ENCODE peak calls at places on chromosomes 6 and 20, in five cellular contexts. One of them, this sample, is unnamed.

GRCh38 chr20:2756056-2756611 is 44.3 kb downstream of the CPXM1 start:
- DNase-seq in uterus: no peak
- DNase-seq in CD8-positive, alpha-beta T cell: no peak
- DNase-seq in H1: peak
- DNase-seq in AG09309: no peak
- DNase-seq in this sample: no peak

GRCh38 chr20:47099749-47100515 is 205.3 kb downstream of the EYA2 start:
- DNase-seq in AG09309: no peak
- DNase-seq in H1: no peak
- DNase-seq in uterus: peak
- DNase-seq in CD8-positive, alpha-beta T cell: no peak
- DNase-seq in this sample: peak

GRCh38 chr6:75747371-75747984 is 1.6 kb upstream of the MYO6 start:
- DNase-seq in H1: no peak
- DNase-seq in CD8-positive, alpha-beta T cell: no peak
- DNase-seq in uterus: no peak
- DNase-seq in AG09309: no peak
- DNase-seq in this sample: no peak

GRCh38 chr20:14986026-14986655 is 648.7 kb upstream of the FLRT3 start:
- DNase-seq in CD8-positive, alpha-beta T cell: no peak
- DNase-seq in H1: no peak
- DNase-seq in AG09309: no peak
- DNase-seq in uterus: peak
- DNase-seq in this sample: no peak

GRCh38 chr6:104421650-104422049 is 438.1 kb downstream of the HACE1 start:
- DNase-seq in CD8-positive, alpha-beta T cell: no peak
- DNase-seq in AG09309: no peak
- DNase-seq in uterus: no peak
- DNase-seq in H1: no peak
- DNase-seq in this sample: no peak

GRCh38 chr6:137415127-137415833 is 78.9 kb downstream of the OLIG3 start:
- DNase-seq in AG09309: peak
- DNase-seq in uterus: peak
- DNase-seq in H1: peak
- DNase-seq in CD8-positive, alpha-beta T cell: peak
- DNase-seq in this sample: no peak

GRCh38 chr6:139369568-139370046 is 4.8 kb downstream of the CITED2 start:
- DNase-seq in CD8-positive, alpha-beta T cell: no peak
- DNase-seq in H1: no peak
- DNase-seq in uterus: no peak
- DNase-seq in AG09309: peak
- DNase-seq in this sample: no peak

GRCh38 chr6:18253635-18254034 is 10.7 kb downstream of the DEK start:
- DNase-seq in CD8-positive, alpha-beta T cell: no peak
- DNase-seq in H1: no peak
- DNase-seq in uterus: no peak
- DNase-seq in AG09309: no peak
- DNase-seq in this sample: no peak

GRCh38 chr6:66662196-66662595 is 955.2 kb upstream of the EYS start:
- DNase-seq in CD8-positive, alpha-beta T cell: no peak
- DNase-seq in H1: no peak
- DNase-seq in uterus: no peak
- DNase-seq in AG09309: no peak
- DNase-seq in this sample: no peak
- TF ChIP-seq CTCF in CD8-positive, alpha-beta T cell: no peak
- TF ChIP-seq CTCF in H1: peak
- TF ChIP-seq CTCF in uterus: no peak
- TF ChIP-seq CTCF in AG09309: no peak
- TF ChIP-seq CTCF in this sample: peak

DNA sequence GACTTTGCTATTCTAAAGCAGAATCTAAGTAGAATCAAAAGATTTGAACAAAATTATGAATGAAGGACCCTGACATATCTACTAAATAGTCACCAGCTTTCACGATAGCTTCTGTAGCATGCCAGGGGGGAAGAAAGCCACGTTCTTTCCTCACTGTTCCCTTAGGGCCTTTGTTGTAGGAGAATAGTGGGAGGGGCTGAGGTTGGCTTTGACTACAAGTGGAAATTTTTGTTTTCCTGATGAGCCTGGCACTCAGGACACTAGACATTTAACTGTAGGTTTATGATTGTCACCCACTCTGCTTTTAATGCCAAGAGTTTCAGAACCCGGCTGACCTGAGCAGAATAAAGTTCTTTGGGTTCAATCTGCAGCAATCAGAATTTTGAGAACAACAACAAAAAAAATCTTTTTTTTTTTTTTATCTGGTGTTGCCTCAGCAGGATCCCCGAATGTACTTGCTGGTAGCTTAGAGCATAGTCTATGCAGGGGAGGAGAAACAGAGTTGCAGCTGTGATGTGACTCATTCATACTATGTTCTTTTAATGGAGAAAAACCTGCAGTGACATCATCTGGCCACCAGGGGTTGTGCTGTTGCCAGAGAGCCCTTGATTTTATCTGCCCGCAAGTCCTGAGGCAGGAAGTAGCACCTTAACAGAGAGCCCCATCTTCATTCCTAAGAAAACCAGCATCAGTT is 38.5 kb downstream of the TPD52L1 start:
- DNase-seq in H1: peak
- DNase-seq in CD8-positive, alpha-beta T cell: peak
- DNase-seq in AG09309: peak
- DNase-seq in uterus: peak
- DNase-seq in this sample: no peak
- TF ChIP-seq CTCF in H1: peak
- TF ChIP-seq CTCF in CD8-positive, alpha-beta T cell: peak
- TF ChIP-seq CTCF in AG09309: peak
- TF ChIP-seq CTCF in uterus: peak
- TF ChIP-seq CTCF in this sample: peak

GRCh38 chr6:167045828-167046580 is 46.8 kb downstream of the CEP43 start:
- DNase-seq in H1: no peak
- DNase-seq in uterus: no peak
- DNase-seq in CD8-positive, alpha-beta T cell: no peak
- DNase-seq in AG09309: no peak
- DNase-seq in this sample: no peak
- TF ChIP-seq CTCF in H1: peak
- TF ChIP-seq CTCF in uterus: no peak
- TF ChIP-seq CTCF in CD8-positive, alpha-beta T cell: no peak
- TF ChIP-seq CTCF in AG09309: no peak
- TF ChIP-seq CTCF in this sample: no peak

DNA sequence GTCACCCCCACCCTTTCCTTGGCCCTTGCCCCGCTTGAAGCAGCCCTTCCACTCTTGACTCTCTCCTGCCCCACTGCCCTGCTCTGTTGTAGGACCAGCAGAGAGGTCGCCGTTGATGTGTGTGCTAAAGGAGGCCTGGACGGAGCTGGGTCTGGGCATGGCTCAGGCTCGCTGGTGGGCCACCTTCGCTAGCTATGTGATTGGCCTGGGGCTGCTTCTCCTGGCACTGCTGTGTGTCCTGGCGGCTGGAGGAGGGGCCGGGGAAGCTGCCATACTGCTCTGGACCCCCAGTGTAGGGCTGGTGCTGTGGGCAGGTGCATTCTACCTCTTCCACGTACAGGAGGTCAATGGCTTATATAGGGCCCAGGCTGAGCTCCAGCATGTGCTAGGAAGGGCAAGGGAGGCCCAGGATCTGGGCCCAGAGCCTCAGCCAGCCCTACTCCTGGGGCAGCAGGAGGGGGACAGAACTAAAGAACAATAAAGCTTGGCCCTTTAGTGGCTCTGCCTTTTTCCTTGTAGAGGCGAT is 3.0 kb downstream of the SMPD2 start:
- DNase-seq in CD8-positive, alpha-beta T cell: no peak
- DNase-seq in H1: no peak
- DNase-seq in uterus: no peak
- DNase-seq in AG09309: no peak
- DNase-seq in this sample: no peak
- TF ChIP-seq CTCF in CD8-positive, alpha-beta T cell: no peak
- TF ChIP-seq CTCF in H1: no peak
- TF ChIP-seq CTCF in uterus: no peak
- TF ChIP-seq CTCF in AG09309: no peak
- TF ChIP-seq CTCF in this sample: no peak

GRCh38 chr6:33428219-33428890 is 8.5 kb downstream of the SYNGAP1 start:
- DNase-seq in H1: no peak
- DNase-seq in uterus: no peak
- DNase-seq in CD8-positive, alpha-beta T cell: peak
- DNase-seq in AG09309: no peak
- DNase-seq in this sample: no peak
- TF ChIP-seq CTCF in H1: peak
- TF ChIP-seq CTCF in uterus: peak
- TF ChIP-seq CTCF in CD8-positive, alpha-beta T cell: peak
- TF ChIP-seq CTCF in AG09309: peak
- TF ChIP-seq CTCF in this sample: peak

GRCh38 chr6:157022022-157022740 is 245.0 kb downstream of the ARID1B start:
- DNase-seq in AG09309: peak
- DNase-seq in CD8-positive, alpha-beta T cell: peak
- DNase-seq in uterus: peak
- DNase-seq in H1: peak
- DNase-seq in this sample: peak
- TF ChIP-seq CTCF in AG09309: no peak
- TF ChIP-seq CTCF in CD8-positive, alpha-beta T cell: no peak
- TF ChIP-seq CTCF in uterus: no peak
- TF ChIP-seq CTCF in H1: no peak
- TF ChIP-seq CTCF in this sample: no peak

DNA sequence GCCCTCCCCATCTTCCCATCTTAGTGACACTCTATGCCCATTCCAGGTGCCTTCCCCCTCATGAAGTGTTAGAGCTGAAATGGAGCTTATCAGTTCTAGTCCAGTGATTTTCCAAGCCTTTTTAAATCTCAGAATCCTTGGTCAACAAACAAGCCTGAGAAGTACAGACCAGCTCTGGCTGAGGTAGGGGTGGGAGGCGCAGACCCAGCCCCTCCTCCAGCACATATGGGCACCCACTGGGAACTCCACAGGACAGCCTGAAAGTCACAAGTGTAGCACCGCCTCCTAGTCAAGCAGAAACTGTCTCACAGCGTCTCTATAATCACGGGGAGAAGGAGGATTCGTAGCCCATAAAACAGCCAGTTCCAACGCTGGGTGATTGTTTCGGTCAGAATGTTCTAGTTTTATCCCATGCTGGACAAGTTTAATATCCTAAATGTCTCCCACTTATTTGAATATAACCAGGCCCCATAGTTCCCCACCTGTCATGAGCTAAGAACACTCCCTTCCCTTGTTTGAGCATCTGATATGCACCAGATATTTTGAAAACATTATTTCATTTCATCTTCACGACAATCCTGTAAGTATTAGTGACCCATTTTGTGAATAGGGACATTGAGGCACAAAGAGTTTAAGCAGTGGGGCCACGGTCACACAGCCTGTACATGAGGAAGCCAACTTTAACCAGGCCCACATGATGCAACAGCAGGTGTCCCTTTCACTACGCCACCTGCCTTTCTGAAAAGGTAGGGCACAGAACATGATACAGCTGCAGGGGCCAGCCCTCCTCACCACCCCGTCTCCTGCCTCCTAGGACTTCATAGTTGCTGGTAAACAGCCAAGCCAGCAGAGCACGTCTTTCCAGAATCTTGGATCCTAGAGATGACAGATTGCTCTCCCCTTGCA is 40.1 kb downstream of the TRAF3IP2 start:
- DNase-seq in AG09309: no peak
- DNase-seq in uterus: no peak
- DNase-seq in CD8-positive, alpha-beta T cell: no peak
- DNase-seq in H1: no peak
- DNase-seq in this sample: no peak
- TF ChIP-seq CTCF in AG09309: peak
- TF ChIP-seq CTCF in uterus: peak
- TF ChIP-seq CTCF in CD8-positive, alpha-beta T cell: no peak
- TF ChIP-seq CTCF in H1: peak
- TF ChIP-seq CTCF in this sample: no peak

GRCh38 chr6:169789944-169790927 is 38.8 kb downstream of the ERMARD start:
- DNase-seq in H1: peak
- DNase-seq in uterus: peak
- DNase-seq in CD8-positive, alpha-beta T cell: peak
- DNase-seq in AG09309: peak
- DNase-seq in this sample: peak
- TF ChIP-seq CTCF in H1: peak
- TF ChIP-seq CTCF in uterus: peak
- TF ChIP-seq CTCF in CD8-positive, alpha-beta T cell: peak
- TF ChIP-seq CTCF in AG09309: peak
- TF ChIP-seq CTCF in this sample: peak

DNA sequence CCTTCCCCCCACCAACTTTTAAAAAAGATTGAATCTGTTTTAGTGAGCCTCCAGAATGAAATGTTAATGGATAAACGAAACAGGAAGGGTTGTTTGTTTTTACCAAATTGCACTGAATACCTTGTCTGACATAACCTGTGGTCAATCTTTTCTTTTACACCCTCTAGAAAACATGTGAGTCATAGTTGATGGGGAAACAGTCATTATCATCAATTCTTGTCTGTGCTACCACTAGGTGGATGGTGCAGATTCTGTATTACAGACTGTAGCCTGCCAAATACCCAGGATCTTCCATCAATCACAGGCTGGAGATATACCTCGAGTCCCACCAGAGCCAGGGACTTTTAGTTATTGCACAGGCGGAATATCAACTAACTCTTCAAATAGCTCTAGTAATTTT is 29.5 kb upstream of the PKIB start:
- DNase-seq in H1: no peak
- DNase-seq in CD8-positive, alpha-beta T cell: no peak
- DNase-seq in uterus: no peak
- DNase-seq in AG09309: no peak
- DNase-seq in this sample: no peak
- TF ChIP-seq CTCF in H1: no peak
- TF ChIP-seq CTCF in CD8-positive, alpha-beta T cell: no peak
- TF ChIP-seq CTCF in uterus: no peak
- TF ChIP-seq CTCF in AG09309: no peak
- TF ChIP-seq CTCF in this sample: no peak

This sample was measured in osteocyte.